ENCODE peak calls at places on chromosomes 16 and 17, in four cellular contexts. U is IMR-90, H is K562, Y is endothelial cell of umbilical vein. T is an unnamed sample.

GRCh38 chr16:22369221-22369811 is 5.1 kb downstream of the CDR2 start:
- DNase-seq in H (peak; percentile 24), U (peak; percentile 79), Y (peak; percentile 87), T (no peak)

GRCh38 chr17:57283203-57283971 is 27.1 kb downstream of the MSI2 start:
- DNase-seq in Y (no peak), H (no peak), U (no peak), T (no peak)

GRCh38 chr17:21677126-21677910 is 15.0 kb upstream of the KCNJ18 start:
- DNase-seq in U (no peak), Y (no peak), H (no peak), T (no peak)

GRCh38 chr17:14873540-14873939 is 391.6 kb downstream of the PMP22 start:
- DNase-seq in Y (no peak), U (no peak), H (no peak), T (no peak)

GRCh38 chr17:73476890-73477350 is 165.1 kb upstream of the CDC42EP4 start:
- DNase-seq in U (no peak), Y (no peak), H (no peak), T (no peak)

GRCh38 chr17:37725601-37726146 is 19.2 kb downstream of the HNF1B start:
- DNase-seq in U (no peak), Y (no peak), H (no peak), T (no peak)

GRCh38 chr17:45104029-45104428 is 28.3 kb downstream of the PLCD3 start:
- DNase-seq in H (no peak), Y (no peak), U (no peak), T (no peak)

GRCh38 chr16:17828012-17828411 is 357.3 kb upstream of the XYLT1 start:
- DNase-seq in H (peak; percentile 30), U (peak; percentile 90), Y (no peak), T (no peak)

GRCh38 chr16:54932737-54933254 is 2.1 kb downstream of the IRX5 start:
- DNase-seq in H (no peak), Y (no peak), U (no peak), T (no peak)

GRCh38 chr17:376936-377863 is 24.6 kb upstream of the RPH3AL start:
- DNase-seq in U (peak; percentile 14), H (no peak), Y (no peak), T (no peak)

GRCh38 chr17:19290047-19290705 is 53.0 kb downstream of the EPN2 start:
- DNase-seq in U (no peak), H (no peak), Y (no peak), T (no peak)

GRCh38 chr17:19286751-19287341 is 49.7 kb downstream of the EPN2 start:
- DNase-seq in U (no peak), Y (no peak), H (no peak), T (no peak)

GRCh38 chr17:19287651-19288050 is 50.5 kb downstream of the EPN2 start:
- DNase-seq in Y (no peak), H (no peak), U (no peak), T (no peak)

GRCh38 chr17:19285218-19285900 is 48.2 kb downstream of the EPN2 start:
- DNase-seq in H (no peak), U (no peak), Y (no peak), T (no peak)

GRCh38 chr17:19288453-19288852 is 51.3 kb downstream of the EPN2 start:
- DNase-seq in U (no peak), H (no peak), Y (no peak), T (no peak)
- H3K9me1 ChIP-seq in U (peaks cover 27% of the 10 kb centered on the region), H (no peaks in the 10 kb centered on the region), Y (no peaks in the 10 kb centered on the region), T (no peaks in the 10 kb centered on the region)

GRCh38 chr16:74778646-74779045 is 4.0 kb upstream of the FA2H start:
- DNase-seq in H (no peak), U (no peak), Y (no peak), T (no peak)

GRCh38 chr16:74775255-74775654 is 635 bp upstream of the FA2H start:
- DNase-seq in H (no peak), U (no peak), Y (no peak), T (no peak)

GRCh38 chr16:74773431-74774222 is 993 bp downstream of the FA2H start:
- DNase-seq in U (no peak), Y (no peak), H (no peak), T (no peak)

GRCh38 chr16:74774223-74775139 is at the start of gene FA2H:
- DNase-seq in U (peak; percentile 23), Y (peak; percentile 27), H (peak; percentile 84), T (peak; percentile 33)

GRCh38 chr16:74776926-74777325 is 2.3 kb upstream of the FA2H start:
- DNase-seq in H (no peak), Y (no peak), U (no peak), T (no peak)
- H3K9me1 ChIP-seq in H (no peaks in the 10 kb centered on the region), Y (no peaks in the 10 kb centered on the region), U (no peaks in the 10 kb centered on the region), T (no peaks in the 10 kb centered on the region)

GRCh38 chr17:41037853-41038350 is 3.2 kb upstream of the KRTAP1-3 start:
- DNase-seq in U (no peak), Y (no peak), H (no peak), T (no peak)
- H3K9me1 ChIP-seq in U (peaks cover 2% of the 10 kb centered on the region), Y (no peaks in the 10 kb centered on the region), H (no peaks in the 10 kb centered on the region), T (no peaks in the 10 kb centered on the region)

DNA sequence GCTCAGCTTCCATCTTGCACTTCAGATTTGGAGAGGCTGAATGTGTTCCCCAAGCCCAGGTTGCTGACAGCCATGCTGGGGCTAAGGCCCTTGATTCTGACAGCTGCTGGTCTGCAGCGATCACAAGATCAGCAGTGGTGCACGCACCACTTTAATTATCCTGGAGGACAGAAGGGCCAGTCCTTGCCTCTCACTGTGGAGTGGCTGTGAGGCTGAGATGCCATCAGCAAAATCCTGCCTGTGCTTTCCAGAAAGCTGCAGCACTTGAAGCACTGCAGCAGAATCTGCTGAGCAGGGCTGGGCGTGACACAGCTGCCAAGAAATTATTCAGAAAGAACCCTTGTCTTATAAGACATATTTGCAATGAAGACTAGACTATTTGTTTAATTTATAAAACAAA is 37.1 kb downstream of the NUP93 start:
- DNase-seq in H (no peak), U (no peak), Y (no peak), T (no peak)
- H3K9me1 ChIP-seq in H (no peaks in the 10 kb centered on the region), U (no peaks in the 10 kb centered on the region), Y (no peaks in the 10 kb centered on the region), T (no peaks in the 10 kb centered on the region)

GRCh38 chr16:89055313-89055712 is 38.3 kb upstream of the ACSF3 start:
- DNase-seq in H (no peak), U (no peak), Y (no peak), T (no peak)
- H3K9me1 ChIP-seq in H (no peaks in the 10 kb centered on the region), U (no peaks in the 10 kb centered on the region), Y (no peaks in the 10 kb centered on the region), T (no peaks in the 10 kb centered on the region)

GRCh38 chr17:2636169-2636930 is 42.9 kb downstream of the PAFAH1B1 start:
- DNase-seq in Y (no peak), H (no peak), U (no peak), T (no peak)
- H3K9me1 ChIP-seq in Y (no peaks in the 10 kb centered on the region), H (peaks cover 2% of the 10 kb centered on the region), U (peaks cover 18% of the 10 kb centered on the region), T (no peaks in the 10 kb centered on the region)

GRCh38 chr16:67185003-67185865 is 1.5 kb upstream of the MATCAP1 start:
- DNase-seq in H (peak; percentile 94), U (peak; percentile 91), Y (peak; percentile 80), T (peak; percentile 56)

GRCh38 chr16:67188798-67189197 is 1.1 kb downstream of the EXOC3L1 start:
- DNase-seq in Y (no peak), U (no peak), H (no peak), T (no peak)

GRCh38 chr16:67186550-67186950 is 2.8 kb upstream of the MATCAP1 start:
- DNase-seq in Y (no peak), H (no peak), U (no peak), T (no peak)

GRCh38 chr16:67185866-67186134 is 2.0 kb upstream of the MATCAP1 start:
- DNase-seq in Y (no peak), H (no peak), U (no peak), T (no peak)

DNA sequence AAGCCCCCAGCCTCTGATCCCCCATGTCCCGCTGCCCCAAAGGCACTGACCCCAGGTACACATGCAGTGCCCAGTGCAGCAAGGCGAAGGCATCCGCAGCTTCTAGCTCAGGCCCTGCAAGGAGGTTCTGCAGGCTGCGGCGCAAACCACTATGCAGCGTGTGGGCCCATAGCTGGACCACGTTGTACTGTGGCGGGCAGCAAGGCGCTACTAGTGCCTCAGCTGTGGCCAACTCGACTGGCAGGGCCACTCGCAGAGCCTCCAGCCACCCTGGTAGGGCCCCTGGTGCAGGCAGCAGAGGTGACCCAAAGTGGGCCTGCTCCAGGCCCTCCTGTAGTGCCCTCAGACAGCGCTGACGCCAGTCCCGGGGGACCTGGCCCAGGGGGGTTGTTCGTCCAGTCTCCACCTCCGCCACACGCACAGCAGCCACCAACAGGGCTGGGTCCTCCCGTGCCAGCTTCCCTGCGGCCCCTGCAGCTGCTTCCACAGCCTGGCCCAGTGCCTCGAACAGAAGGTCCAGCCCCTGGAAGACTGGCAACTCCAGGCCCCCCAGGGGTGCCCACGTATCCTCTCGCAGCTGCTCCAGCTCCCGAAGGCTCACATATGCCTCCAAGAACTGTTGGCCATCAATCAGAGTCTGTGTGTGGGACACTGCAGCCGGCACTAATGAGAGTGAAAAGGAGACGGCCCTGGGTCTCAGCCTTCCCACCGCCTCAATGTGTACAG is 2.6 kb downstream of the EXOC3L1 start:
- DNase-seq in H (no peak), U (no peak), Y (no peak), T (no peak)
- H3K9me1 ChIP-seq in H (no peaks in the 10 kb centered on the region), U (peaks cover 19% of the 10 kb centered on the region), Y (no peaks in the 10 kb centered on the region), T (peaks cover 2% of the 10 kb centered on the region)

DNA sequence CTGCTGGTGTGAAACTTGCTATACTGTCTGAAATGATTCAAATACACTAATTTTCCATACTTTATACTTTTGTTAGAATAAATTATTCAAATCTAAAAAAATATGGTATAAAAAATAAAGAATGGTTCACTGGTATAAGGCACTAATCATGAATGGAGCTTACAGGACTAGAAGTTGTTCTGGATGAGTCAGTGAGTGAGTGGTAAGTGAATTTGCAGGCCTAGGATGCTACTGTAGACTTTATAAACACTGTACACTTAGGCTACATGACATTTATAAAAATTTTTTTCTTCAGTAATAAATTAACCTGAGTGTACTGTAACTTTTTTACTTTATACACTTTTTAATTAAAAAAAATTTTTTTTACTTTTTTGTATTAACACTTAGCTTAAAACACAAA is 95.5 kb downstream of the MAP2K4 start:
- DNase-seq in U (peak; percentile 66), H (no peak), Y (no peak), T (no peak)
- H3K9me1 ChIP-seq in U (peaks cover 3% of the 10 kb centered on the region), H (no peaks in the 10 kb centered on the region), Y (no peaks in the 10 kb centered on the region), T (no peaks in the 10 kb centered on the region)